ENCODE peak calls at places on chromosomes 7 and 10, in nine cellular contexts. One of them, this sample, is unnamed.
A peak's percentile ranks its signal among the peaks of the same experiment; 100 is the strongest.

GRCh38 chr7:1397491-1398327 is 61.6 kb downstream of the MICALL2 start:
- DNase-seq in mammary epithelial cell: no peak
- DNase-seq in mesenchymal stem cell: peak; percentile 80
- DNase-seq in H9: no peak
- DNase-seq in PC-3: peak; percentile 64
- DNase-seq in IMR-90: peak; percentile 65
- DNase-seq in GM23338: no peak
- DNase-seq in fibroblast of lung: peak; percentile 47
- DNase-seq in keratinocyte: no peak
- DNase-seq in this sample: peak; percentile 90

GRCh38 chr7:33710608-33711007 is 194.7 kb upstream of the BMPER start:
- DNase-seq in keratinocyte: no peak
- DNase-seq in GM23338: no peak
- DNase-seq in mesenchymal stem cell: no peak
- DNase-seq in mammary epithelial cell: peak; percentile 9
- DNase-seq in fibroblast of lung: no peak
- DNase-seq in IMR-90: peak; percentile 14
- DNase-seq in H9: no peak
- DNase-seq in PC-3: no peak
- DNase-seq in this sample: no peak

GRCh38 chr10:122567056-122567660 is 6.6 kb downstream of the DMBT1 start:
- DNase-seq in mesenchymal stem cell: peak; percentile 8
- DNase-seq in PC-3: peak; percentile 38
- DNase-seq in mammary epithelial cell: peak; percentile 23
- DNase-seq in keratinocyte: no peak
- DNase-seq in fibroblast of lung: peak; percentile 8
- DNase-seq in IMR-90: no peak
- DNase-seq in H9: peak; percentile 64
- DNase-seq in GM23338: peak; percentile 61
- DNase-seq in this sample: no peak

GRCh38 chr7:6164491-6164890 is 107.9 kb downstream of the CYTH3 start:
- DNase-seq in H9: peak; percentile 74
- DNase-seq in IMR-90: no peak
- DNase-seq in fibroblast of lung: no peak
- DNase-seq in PC-3: no peak
- DNase-seq in keratinocyte: no peak
- DNase-seq in mammary epithelial cell: no peak
- DNase-seq in GM23338: peak; percentile 71
- DNase-seq in mesenchymal stem cell: peak; percentile 11
- DNase-seq in this sample: peak; percentile 80

GRCh38 chr7:141262101-141262819 is 188.4 kb downstream of the TMEM178B start:
- DNase-seq in keratinocyte: no peak
- DNase-seq in IMR-90: no peak
- DNase-seq in fibroblast of lung: peak; percentile 2
- DNase-seq in mammary epithelial cell: no peak
- DNase-seq in H9: no peak
- DNase-seq in PC-3: no peak
- DNase-seq in GM23338: peak; percentile 57
- DNase-seq in mesenchymal stem cell: no peak
- DNase-seq in this sample: no peak

GRCh38 chr10:48527691-48528212 is 77.1 kb downstream of the ARHGAP22 start:
- DNase-seq in GM23338: no peak
- DNase-seq in PC-3: no peak
- DNase-seq in keratinocyte: no peak
- DNase-seq in H9: peak; percentile 8
- DNase-seq in mesenchymal stem cell: no peak
- DNase-seq in IMR-90: no peak
- DNase-seq in mammary epithelial cell: no peak
- DNase-seq in fibroblast of lung: no peak
- DNase-seq in this sample: no peak

GRCh38 chr7:1068656-1069055 is 19.3 kb upstream of the GPER1 start:
- DNase-seq in keratinocyte: no peak
- DNase-seq in IMR-90: no peak
- DNase-seq in mesenchymal stem cell: no peak
- DNase-seq in GM23338: no peak
- DNase-seq in mammary epithelial cell: no peak
- DNase-seq in H9: no peak
- DNase-seq in fibroblast of lung: no peak
- DNase-seq in PC-3: no peak
- DNase-seq in this sample: no peak

GRCh38 chr7:3791327-3791726 is 490.3 kb downstream of the SDK1 start:
- DNase-seq in keratinocyte: no peak
- DNase-seq in GM23338: no peak
- DNase-seq in mammary epithelial cell: no peak
- DNase-seq in mesenchymal stem cell: no peak
- DNase-seq in fibroblast of lung: no peak
- DNase-seq in IMR-90: no peak
- DNase-seq in H9: no peak
- DNase-seq in PC-3: no peak
- DNase-seq in this sample: no peak

GRCh38 chr7:14761506-14762296 is 140.8 kb downstream of the DGKB start:
- DNase-seq in mammary epithelial cell: peak; percentile 54
- DNase-seq in fibroblast of lung: peak; percentile 86
- DNase-seq in PC-3: peak; percentile 92
- DNase-seq in keratinocyte: no peak
- DNase-seq in GM23338: no peak
- DNase-seq in H9: no peak
- DNase-seq in mesenchymal stem cell: peak; percentile 50
- DNase-seq in IMR-90: peak; percentile 79
- DNase-seq in this sample: peak; percentile 49

GRCh38 chr7:151394076-151395035 is 15.5 kb downstream of the WDR86 start:
- DNase-seq in GM23338: no peak
- DNase-seq in mesenchymal stem cell: no peak
- DNase-seq in H9: no peak
- DNase-seq in PC-3: no peak
- DNase-seq in keratinocyte: no peak
- DNase-seq in IMR-90: no peak
- DNase-seq in fibroblast of lung: no peak
- DNase-seq in mammary epithelial cell: no peak
- DNase-seq in this sample: peak; percentile 39

GRCh38 chr10:77531441-77532001 is 106.1 kb downstream of the KCNMA1 start:
- DNase-seq in H9: no peak
- DNase-seq in mammary epithelial cell: peak; percentile 82
- DNase-seq in PC-3: peak; percentile 99
- DNase-seq in IMR-90: peak; percentile 92
- DNase-seq in fibroblast of lung: peak; percentile 86
- DNase-seq in GM23338: no peak
- DNase-seq in keratinocyte: peak; percentile 50
- DNase-seq in mesenchymal stem cell: peak; percentile 92
- DNase-seq in this sample: peak; percentile 85

GRCh38 chr7:44735403-44736165 is 13.1 kb upstream of the ZMIZ2 start:
- DNase-seq in keratinocyte: peak; percentile 85
- DNase-seq in H9: no peak
- DNase-seq in GM23338: no peak
- DNase-seq in mesenchymal stem cell: peak; percentile 99
- DNase-seq in mammary epithelial cell: peak; percentile 97
- DNase-seq in fibroblast of lung: peak; percentile 95
- DNase-seq in PC-3: peak; percentile 96
- DNase-seq in IMR-90: peak; percentile 99
- DNase-seq in this sample: peak; percentile 76
- H2AFZ ChIP-seq in keratinocyte: peak overlapping the region; percentile 56
- H2AFZ ChIP-seq in H9: no peak overlapping the region
- H2AFZ ChIP-seq in GM23338: no peak overlapping the region
- H2AFZ ChIP-seq in mesenchymal stem cell: no peak overlapping the region
- H2AFZ ChIP-seq in mammary epithelial cell: peak overlapping the region; percentile 72
- H2AFZ ChIP-seq in fibroblast of lung: no peak overlapping the region
- H2AFZ ChIP-seq in PC-3: no peak overlapping the region
- H2AFZ ChIP-seq in IMR-90: peak overlapping the region; percentile 86
- H2AFZ ChIP-seq in this sample: peak overlapping the region; percentile 70

GRCh38 chr7:25790261-25790660 is 361.7 kb upstream of the NFE2L3 start:
- DNase-seq in mammary epithelial cell: no peak
- DNase-seq in fibroblast of lung: peak; percentile 9
- DNase-seq in GM23338: no peak
- DNase-seq in IMR-90: no peak
- DNase-seq in PC-3: no peak
- DNase-seq in H9: no peak
- DNase-seq in mesenchymal stem cell: peak; percentile 12
- DNase-seq in keratinocyte: no peak
- DNase-seq in this sample: no peak

GRCh38 chr7:25792586-25792985 is 359.4 kb upstream of the NFE2L3 start:
- DNase-seq in IMR-90: no peak
- DNase-seq in mammary epithelial cell: no peak
- DNase-seq in H9: no peak
- DNase-seq in mesenchymal stem cell: no peak
- DNase-seq in fibroblast of lung: no peak
- DNase-seq in keratinocyte: no peak
- DNase-seq in PC-3: no peak
- DNase-seq in GM23338: no peak
- DNase-seq in this sample: no peak

GRCh38 chr7:25801214-25801613 is 350.8 kb upstream of the NFE2L3 start:
- DNase-seq in PC-3: no peak
- DNase-seq in IMR-90: no peak
- DNase-seq in mammary epithelial cell: no peak
- DNase-seq in H9: no peak
- DNase-seq in mesenchymal stem cell: no peak
- DNase-seq in GM23338: no peak
- DNase-seq in keratinocyte: no peak
- DNase-seq in fibroblast of lung: no peak
- DNase-seq in this sample: no peak

GRCh38 chr7:25795824-25796235 is 356.2 kb upstream of the NFE2L3 start:
- DNase-seq in IMR-90: peak; percentile 52
- DNase-seq in PC-3: no peak
- DNase-seq in mesenchymal stem cell: peak; percentile 87
- DNase-seq in fibroblast of lung: peak; percentile 83
- DNase-seq in GM23338: no peak
- DNase-seq in H9: no peak
- DNase-seq in mammary epithelial cell: no peak
- DNase-seq in keratinocyte: no peak
- DNase-seq in this sample: peak; percentile 76
- H2AFZ ChIP-seq in IMR-90: peak overlapping the region; percentile 2
- H2AFZ ChIP-seq in PC-3: no peak overlapping the region
- H2AFZ ChIP-seq in mesenchymal stem cell: no peak overlapping the region
- H2AFZ ChIP-seq in fibroblast of lung: peak overlapping the region; percentile 42
- H2AFZ ChIP-seq in GM23338: peak overlapping the region; percentile 56
- H2AFZ ChIP-seq in H9: no peak overlapping the region
- H2AFZ ChIP-seq in mammary epithelial cell: no peak overlapping the region
- H2AFZ ChIP-seq in keratinocyte: peak overlapping the region; percentile 77
- H2AFZ ChIP-seq in this sample: peak overlapping the region; percentile 63

GRCh38 chr7:101996131-101996691 is 178.8 kb downstream of the CUX1 start:
- DNase-seq in PC-3: no peak
- DNase-seq in keratinocyte: no peak
- DNase-seq in fibroblast of lung: no peak
- DNase-seq in IMR-90: no peak
- DNase-seq in GM23338: peak; percentile 22
- DNase-seq in mesenchymal stem cell: no peak
- DNase-seq in mammary epithelial cell: no peak
- DNase-seq in H9: no peak
- DNase-seq in this sample: peak; percentile 18

GRCh38 chr7:101991860-101992259 is 174.4 kb downstream of the CUX1 start:
- DNase-seq in PC-3: no peak
- DNase-seq in keratinocyte: no peak
- DNase-seq in GM23338: no peak
- DNase-seq in IMR-90: no peak
- DNase-seq in mammary epithelial cell: no peak
- DNase-seq in H9: no peak
- DNase-seq in mesenchymal stem cell: no peak
- DNase-seq in fibroblast of lung: no peak
- DNase-seq in this sample: no peak

GRCh38 chr7:101990811-101991418 is 173.5 kb downstream of the CUX1 start:
- DNase-seq in keratinocyte: no peak
- DNase-seq in PC-3: no peak
- DNase-seq in H9: no peak
- DNase-seq in GM23338: no peak
- DNase-seq in IMR-90: no peak
- DNase-seq in fibroblast of lung: no peak
- DNase-seq in mesenchymal stem cell: no peak
- DNase-seq in mammary epithelial cell: no peak
- DNase-seq in this sample: no peak

GRCh38 chr7:101995121-101995520 is 177.7 kb downstream of the CUX1 start:
- DNase-seq in GM23338: no peak
- DNase-seq in H9: no peak
- DNase-seq in keratinocyte: no peak
- DNase-seq in PC-3: no peak
- DNase-seq in mammary epithelial cell: no peak
- DNase-seq in fibroblast of lung: no peak
- DNase-seq in mesenchymal stem cell: no peak
- DNase-seq in IMR-90: no peak
- DNase-seq in this sample: peak; percentile 44

GRCh38 chr7:101993311-101993710 is 175.9 kb downstream of the CUX1 start:
- DNase-seq in fibroblast of lung: no peak
- DNase-seq in PC-3: no peak
- DNase-seq in GM23338: no peak
- DNase-seq in H9: no peak
- DNase-seq in mesenchymal stem cell: no peak
- DNase-seq in IMR-90: no peak
- DNase-seq in mammary epithelial cell: no peak
- DNase-seq in keratinocyte: no peak
- DNase-seq in this sample: peak; percentile 21
- H2AFZ ChIP-seq in fibroblast of lung: no peak overlapping the region
- H2AFZ ChIP-seq in PC-3: no peak overlapping the region
- H2AFZ ChIP-seq in GM23338: no peak overlapping the region
- H2AFZ ChIP-seq in H9: no peak overlapping the region
- H2AFZ ChIP-seq in mesenchymal stem cell: no peak overlapping the region
- H2AFZ ChIP-seq in IMR-90: no peak overlapping the region
- H2AFZ ChIP-seq in mammary epithelial cell: no peak overlapping the region
- H2AFZ ChIP-seq in keratinocyte: no peak overlapping the region
- H2AFZ ChIP-seq in this sample: no peak overlapping the region

GRCh38 chr10:87642988-87643387 is 16.7 kb upstream of the PAPSS2 start:
- DNase-seq in H9: no peak
- DNase-seq in mammary epithelial cell: peak; percentile 64
- DNase-seq in PC-3: no peak
- DNase-seq in fibroblast of lung: no peak
- DNase-seq in GM23338: no peak
- DNase-seq in keratinocyte: peak; percentile 17
- DNase-seq in mesenchymal stem cell: peak; percentile 10
- DNase-seq in IMR-90: no peak
- DNase-seq in this sample: no peak

GRCh38 chr10:87641065-87641464 is 18.6 kb upstream of the PAPSS2 start:
- DNase-seq in fibroblast of lung: no peak
- DNase-seq in mesenchymal stem cell: no peak
- DNase-seq in H9: no peak
- DNase-seq in PC-3: no peak
- DNase-seq in keratinocyte: no peak
- DNase-seq in IMR-90: no peak
- DNase-seq in GM23338: no peak
- DNase-seq in mammary epithelial cell: no peak
- DNase-seq in this sample: no peak

GRCh38 chr10:87643920-87644319 is 15.8 kb upstream of the PAPSS2 start:
- DNase-seq in PC-3: no peak
- DNase-seq in keratinocyte: no peak
- DNase-seq in fibroblast of lung: no peak
- DNase-seq in mammary epithelial cell: no peak
- DNase-seq in IMR-90: no peak
- DNase-seq in H9: no peak
- DNase-seq in mesenchymal stem cell: no peak
- DNase-seq in GM23338: no peak
- DNase-seq in this sample: no peak

GRCh38 chr10:87640043-87640442 is 19.6 kb upstream of the PAPSS2 start:
- DNase-seq in H9: no peak
- DNase-seq in mesenchymal stem cell: no peak
- DNase-seq in mammary epithelial cell: no peak
- DNase-seq in IMR-90: peak; percentile 50
- DNase-seq in fibroblast of lung: no peak
- DNase-seq in GM23338: no peak
- DNase-seq in PC-3: no peak
- DNase-seq in keratinocyte: no peak
- DNase-seq in this sample: no peak

DNA sequence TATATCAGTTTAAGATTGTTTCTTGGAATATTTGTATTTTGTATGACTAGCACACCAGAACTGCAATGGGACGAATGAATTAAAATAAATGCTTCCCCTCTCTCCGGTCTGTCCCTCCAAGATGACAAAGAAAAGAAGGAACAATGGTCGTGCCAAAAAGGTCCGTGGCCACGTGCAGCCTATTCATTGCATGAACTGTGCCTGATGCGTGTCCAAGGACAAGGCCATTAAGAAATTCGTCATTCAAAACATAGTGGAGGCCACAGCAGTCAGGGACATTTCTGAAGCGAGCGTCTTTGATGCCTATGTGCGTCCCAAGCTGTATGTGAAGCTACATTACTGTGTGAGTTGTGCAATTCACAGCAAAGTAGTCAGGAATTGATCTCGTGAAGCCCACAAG is 17.2 kb upstream of the PAPSS2 start:
- DNase-seq in IMR-90: no peak
- DNase-seq in mesenchymal stem cell: no peak
- DNase-seq in keratinocyte: no peak
- DNase-seq in fibroblast of lung: no peak
- DNase-seq in PC-3: no peak
- DNase-seq in mammary epithelial cell: no peak
- DNase-seq in GM23338: no peak
- DNase-seq in H9: no peak
- DNase-seq in this sample: no peak
- H2AFZ ChIP-seq in IMR-90: no peak overlapping the region
- H2AFZ ChIP-seq in mesenchymal stem cell: no peak overlapping the region
- H2AFZ ChIP-seq in keratinocyte: no peak overlapping the region
- H2AFZ ChIP-seq in fibroblast of lung: no peak overlapping the region
- H2AFZ ChIP-seq in PC-3: no peak overlapping the region
- H2AFZ ChIP-seq in mammary epithelial cell: no peak overlapping the region
- H2AFZ ChIP-seq in GM23338: peak overlapping the region; percentile 52
- H2AFZ ChIP-seq in H9: no peak overlapping the region
- H2AFZ ChIP-seq in this sample: no peak overlapping the region

This sample was measured in osteoblast.